ENCODE peak calls at places on chromosomes 12 and 14, in seven cellular contexts. O, H, Q, Y, S, G and A are unnamed samples.

GRCh38 chr14:55306938-55307589 is 35.8 kb downstream of the FBXO34 start:
- DNase-seq in Q (no peak), H (no peak), Y (no peak), G (no peak), S (no peak), O (no peak), A (no peak)

GRCh38 chr12:46133751-46134150 is 135.1 kb downstream of the SLC38A1 start:
- DNase-seq in O (no peak), G (no peak), Y (no peak), Q (no peak), H (no peak), S (no peak), A (peak; percentile 78)

GRCh38 chr12:31002999-31003398 is 70.7 kb upstream of the DDX11 start:
- DNase-seq in S (peak; percentile 23), Q (no peak), H (no peak), G (no peak), O (no peak), Y (no peak), A (no peak)

GRCh38 chr12:19484738-19485137 is 45.4 kb downstream of the AEBP2 start:
- DNase-seq in Q (no peak), H (no peak), Y (no peak), S (no peak), O (no peak), G (no peak), A (no peak)

GRCh38 chr12:123522164-123522563 is 11.4 kb downstream of the RILPL1 start:
- DNase-seq in Q (no peak), G (no peak), S (no peak), Y (no peak), H (no peak), O (no peak), A (no peak)

GRCh38 chr14:66507181-66507721 is 696 bp upstream of the GPHN start:
- DNase-seq in G (no peak), Q (no peak), S (no peak), Y (peak; percentile 34), H (no peak), O (no peak), A (peak; percentile 14)

GRCh38 chr12:50283924-50284236 is 560 bp upstream of the LIMA1 start:
- DNase-seq in Y (no peak), H (no peak), Q (no peak), O (no peak), G (no peak), S (peak; percentile 4), A (peak; percentile 43)

GRCh38 chr12:131896080-131896810 is 1.8 kb downstream of the ULK1 start:
- DNase-seq in H (peak; percentile 92), S (no peak), O (peak; percentile 89), Y (peak; percentile 70), G (peak; percentile 83), Q (peak; percentile 53), A (peak; percentile 93)

GRCh38 chr14:93997082-93997481 is at the start of gene CCDC197:
- DNase-seq in H (no peak), O (no peak), G (no peak), Y (no peak), S (no peak), Q (no peak), A (no peak)

GRCh38 chr14:103282932-103283331 is 51.1 kb upstream of the EIF5 start:
- DNase-seq in S (no peak), O (no peak), H (no peak), Q (no peak), Y (no peak), G (no peak), A (peak; percentile 23)

GRCh38 chr14:92759300-92759678 is 10.9 kb upstream of the LGMN start:
- DNase-seq in Q (no peak), S (no peak), O (peak; percentile 74), Y (no peak), G (no peak), H (no peak), A (no peak)

GRCh38 chr12:123559468-123559867 is 24.9 kb upstream of the TMED2 start:
- DNase-seq in O (no peak), G (no peak), H (no peak), Q (no peak), S (no peak), Y (no peak), A (no peak)

GRCh38 chr12:54182981-54183380 is 5.8 kb downstream of the SMUG1 start:
- DNase-seq in H (no peak), Y (no peak), Q (no peak), G (no peak), S (no peak), O (no peak), A (no peak)
- TF ChIP-seq JUND in H (no peak), Y (no peak), Q (no peak), G (no peak), S (no peak), O (no peak), A (no peak)

GRCh38 chr12:113196582-113196981 is 11.1 kb downstream of the RITA1 start:
- DNase-seq in Q (no peak), H (no peak), O (no peak), S (no peak), Y (no peak), G (no peak), A (no peak)

GRCh38 chr12:113194971-113195391 is 9.5 kb downstream of the RITA1 start:
- DNase-seq in Y (no peak), Q (no peak), G (no peak), H (peak; percentile 46), S (no peak), O (no peak), A (no peak)

GRCh38 chr12:113196996-113197395 is 11.5 kb downstream of the RITA1 start:
- DNase-seq in Q (no peak), S (no peak), Y (peak; percentile 63), H (peak; percentile 92), O (peak; percentile 83), G (peak; percentile 69), A (peak; percentile 91)

GRCh38 chr12:113197518-113198077 is 12.1 kb downstream of the RITA1 start:
- DNase-seq in Q (no peak), S (no peak), H (no peak), G (no peak), Y (no peak), O (no peak), A (no peak)

GRCh38 chr12:113195598-113195997 is 10.1 kb downstream of the RITA1 start:
- DNase-seq in O (no peak), H (no peak), Q (no peak), Y (no peak), S (no peak), G (no peak), A (no peak)
- TF ChIP-seq JUND in O (no peak), H (no peak), Q (no peak), Y (no peak), S (no peak), G (no peak), A (no peak)

GRCh38 chr14:68563256-68564131 is 229.4 kb downstream of the ZFP36L1 start:
- DNase-seq in Q (no peak), O (no peak), G (peak; percentile 61), H (no peak), S (no peak), Y (no peak), A (no peak)
- TF ChIP-seq JUND in Q (no peak), O (no peak), G (peak; percentile 30), H (no peak), S (no peak), Y (no peak), A (no peak)

DNA sequence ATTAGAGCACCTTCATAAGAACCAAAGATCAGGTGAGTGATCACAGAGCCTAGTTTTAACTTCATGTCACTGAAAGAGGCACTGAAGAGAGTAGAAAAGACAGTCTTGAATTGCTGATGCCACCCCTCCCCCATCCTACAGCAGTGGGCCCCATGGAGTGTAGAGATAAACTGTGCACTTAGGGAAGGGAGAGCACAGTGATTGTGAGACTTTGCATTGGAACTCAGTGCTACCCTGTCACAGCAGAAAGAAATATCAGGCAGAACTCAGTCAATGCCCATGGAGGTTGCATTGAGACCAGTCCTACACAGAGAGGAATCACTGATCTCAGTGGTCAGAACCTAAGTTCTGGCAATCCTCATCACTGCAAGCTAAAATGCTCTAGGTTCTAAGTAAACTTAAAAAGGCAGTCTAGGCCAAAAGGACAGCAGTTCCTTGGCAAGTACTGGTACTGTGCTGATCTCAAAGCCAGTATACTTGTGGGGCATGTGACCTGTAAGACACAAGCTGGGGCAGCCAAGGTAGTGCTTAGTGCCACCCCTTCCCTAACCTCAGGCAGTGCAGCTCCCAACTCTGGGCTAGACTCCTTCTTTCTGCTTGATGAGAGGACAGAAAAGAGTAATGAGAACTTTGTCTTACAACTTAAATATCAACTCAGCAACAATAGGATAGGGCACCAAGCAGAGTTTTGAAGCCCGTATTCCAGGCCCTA is 94.1 kb downstream of the FSCB start:
- DNase-seq in Y (no peak), S (no peak), O (peak; percentile 22), H (no peak), G (no peak), Q (no peak), A (no peak)
- TF ChIP-seq JUND in Y (no peak), S (no peak), O (no peak), H (no peak), G (no peak), Q (no peak), A (no peak)

GRCh38 chr14:34858765-34859164 is 16.4 kb downstream of the BAZ1A start:
- DNase-seq in O (no peak), Y (no peak), Q (no peak), S (no peak), H (no peak), G (no peak), A (no peak)

GRCh38 chr14:34853041-34853440 is 22.1 kb downstream of the BAZ1A start:
- DNase-seq in G (no peak), O (no peak), Q (no peak), S (no peak), Y (no peak), H (no peak), A (no peak)

GRCh38 chr14:34863844-34864243 is 11.3 kb downstream of the BAZ1A start:
- DNase-seq in Y (no peak), Q (no peak), G (no peak), O (no peak), H (no peak), S (no peak), A (no peak)

DNA sequence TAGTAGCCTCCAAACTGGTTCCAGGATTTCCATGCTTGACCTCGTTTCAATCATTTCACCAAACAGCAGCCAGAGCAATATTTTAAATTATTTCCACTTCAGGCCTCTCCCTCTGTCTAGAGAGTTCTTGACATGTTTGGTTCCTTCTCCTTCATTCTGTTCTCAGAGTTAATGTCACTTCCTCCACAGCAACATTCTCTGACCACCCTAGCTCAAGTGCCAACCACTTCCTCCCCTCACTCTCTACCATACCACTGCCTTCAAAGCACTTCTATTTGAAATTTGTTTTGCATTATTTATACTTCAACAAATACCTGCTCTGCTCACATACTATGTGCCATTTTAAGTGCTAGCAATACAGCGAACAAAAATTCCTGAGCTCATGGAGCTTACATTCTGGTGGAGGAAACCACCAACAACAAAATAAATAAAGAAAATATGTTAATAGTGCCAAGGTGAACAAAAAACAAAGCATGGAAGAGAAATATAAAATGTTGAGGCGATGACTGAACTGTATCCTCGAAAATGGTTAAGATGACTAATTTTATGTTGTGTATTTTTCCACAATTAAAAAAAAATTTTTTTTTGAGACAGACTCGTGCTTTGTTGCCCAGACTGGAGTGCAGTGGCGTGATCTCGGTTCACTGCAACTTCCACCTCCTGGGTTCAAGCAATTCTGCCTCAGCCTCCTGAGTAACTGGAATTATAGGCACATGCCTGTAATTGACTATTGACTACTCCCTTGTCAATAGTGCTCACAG is 17.3 kb downstream of the BAZ1A start:
- DNase-seq in G (no peak), Q (no peak), S (no peak), Y (no peak), O (no peak), H (no peak), A (no peak)
- TF ChIP-seq JUND in G (no peak), Q (no peak), S (no peak), Y (no peak), O (no peak), H (no peak), A (no peak)